ENCODE peak calls at places on chromosomes 13 and 19, in four cellular contexts. One of them, this sample, is unnamed.

GRCh38 chr19:41528106-41528505 is 47.9 kb upstream of the CEACAM21 start:
- DNase-seq in K562: no peak
- DNase-seq in GM12878: no peak
- DNase-seq in HL-60: no peak
- DNase-seq in this sample: no peak

GRCh38 chr13:38685974-38686571 is 804 bp upstream of the FREM2 start:
- DNase-seq in K562: no peak
- DNase-seq in HL-60: no peak
- DNase-seq in GM12878: no peak
- DNase-seq in this sample: no peak

GRCh38 chr13:97904059-97904458 is 49.4 kb upstream of the IPO5 start:
- DNase-seq in K562: no peak
- DNase-seq in HL-60: no peak
- DNase-seq in GM12878: no peak
- DNase-seq in this sample: no peak

GRCh38 chr13:35025314-35025713 is 83.2 kb downstream of the NBEA start:
- DNase-seq in K562: no peak
- DNase-seq in GM12878: no peak
- DNase-seq in HL-60: no peak
- DNase-seq in this sample: no peak

GRCh38 chr19:28838909-28839308 is 374.0 kb downstream of the UQCRFS1 start:
- DNase-seq in HL-60: no peak
- DNase-seq in GM12878: no peak
- DNase-seq in K562: no peak
- DNase-seq in this sample: no peak

GRCh38 chr13:50082426-50083283 is 67.4 kb downstream of the KCNRG start:
- DNase-seq in GM12878: peak
- DNase-seq in HL-60: peak
- DNase-seq in K562: peak
- DNase-seq in this sample: peak

GRCh38 chr13:74575729-74576125 is 441.5 kb upstream of the KLF12 start:
- DNase-seq in GM12878: no peak
- DNase-seq in HL-60: no peak
- DNase-seq in K562: peak
- DNase-seq in this sample: no peak

GRCh38 chr19:34316741-34317241 is 48.2 kb upstream of the GPI start:
- DNase-seq in K562: peak
- DNase-seq in HL-60: no peak
- DNase-seq in GM12878: no peak
- DNase-seq in this sample: no peak

GRCh38 chr19:55231391-55232283 is 3.1 kb upstream of the TMEM86B start:
- DNase-seq in GM12878: no peak
- DNase-seq in HL-60: no peak
- DNase-seq in K562: no peak
- DNase-seq in this sample: no peak

GRCh38 chr13:110925023-110925608 is 10.2 kb upstream of the ANKRD10 start:
- DNase-seq in HL-60: no peak
- DNase-seq in GM12878: no peak
- DNase-seq in K562: no peak
- DNase-seq in this sample: no peak

GRCh38 chr19:8638078-8638619 is 7.7 kb downstream of the NFILZ start:
- DNase-seq in GM12878: no peak
- DNase-seq in HL-60: peak
- DNase-seq in K562: no peak
- DNase-seq in this sample: no peak

GRCh38 chr13:83248751-83249150 is 633.5 kb downstream of the SLITRK1 start:
- DNase-seq in GM12878: no peak
- DNase-seq in HL-60: no peak
- DNase-seq in K562: no peak
- DNase-seq in this sample: no peak

GRCh38 chr13:41670873-41671443 is 213.6 kb downstream of the RGCC start:
- DNase-seq in K562: no peak
- DNase-seq in GM12878: no peak
- DNase-seq in HL-60: no peak
- DNase-seq in this sample: no peak

GRCh38 chr19:1214299-1214861 is 8.8 kb downstream of the STK11 start:
- DNase-seq in HL-60: no peak
- DNase-seq in K562: no peak
- DNase-seq in GM12878: no peak
- DNase-seq in this sample: no peak

GRCh38 chr13:110913322-110913721 is 1.5 kb downstream of the ANKRD10 start:
- DNase-seq in K562: no peak
- DNase-seq in HL-60: no peak
- DNase-seq in GM12878: no peak
- DNase-seq in this sample: no peak

GRCh38 chr13:38979891-38980627 is 10.6 kb downstream of the STOML3 start:
- DNase-seq in GM12878: no peak
- DNase-seq in HL-60: no peak
- DNase-seq in K562: no peak
- DNase-seq in this sample: no peak

GRCh38 chr19:246551-246950 is 44.7 kb downstream of the PLPP2 start:
- DNase-seq in HL-60: no peak
- DNase-seq in GM12878: no peak
- DNase-seq in K562: no peak
- DNase-seq in this sample: no peak

GRCh38 chr13:43520331-43520730 is 266.4 kb downstream of the ENOX1 start:
- DNase-seq in GM12878: no peak
- DNase-seq in K562: no peak
- DNase-seq in HL-60: no peak
- DNase-seq in this sample: no peak

GRCh38 chr19:35436477-35437141 is 11.4 kb upstream of the FFAR2 start:
- DNase-seq in HL-60: peak
- DNase-seq in K562: no peak
- DNase-seq in GM12878: no peak
- DNase-seq in this sample: no peak

GRCh38 chr13:112781881-112782361 is 92.1 kb downstream of the ATP11A start:
- DNase-seq in HL-60: no peak
- DNase-seq in K562: no peak
- DNase-seq in GM12878: no peak
- DNase-seq in this sample: no peak

GRCh38 chr13:48318014-48318713 is 14.6 kb downstream of the RB1 start:
- DNase-seq in HL-60: no peak
- DNase-seq in K562: no peak
- DNase-seq in GM12878: no peak
- DNase-seq in this sample: no peak

GRCh38 chr13:94712812-94713555 is 639 bp upstream of the SOX21 start:
- DNase-seq in HL-60: no peak
- DNase-seq in GM12878: no peak
- DNase-seq in K562: no peak
- DNase-seq in this sample: no peak

GRCh38 chr19:29188704-29189375 is 24.1 kb downstream of the UQCRFS1 start:
- DNase-seq in HL-60: no peak
- DNase-seq in K562: no peak
- DNase-seq in GM12878: no peak
- DNase-seq in this sample: no peak

GRCh38 chr19:2127758-2128157 is 23.6 kb downstream of the AP3D1 start:
- DNase-seq in K562: no peak
- DNase-seq in GM12878: no peak
- DNase-seq in HL-60: no peak
- DNase-seq in this sample: no peak

GRCh38 chr19:55597493-55597892 is 1.8 kb downstream of the FIZ1 start:
- DNase-seq in K562: no peak
- DNase-seq in HL-60: no peak
- DNase-seq in GM12878: no peak
- DNase-seq in this sample: no peak

GRCh38 chr13:76836311-76836710 is 49.9 kb downstream of the KCTD12 start:
- DNase-seq in GM12878: no peak
- DNase-seq in HL-60: no peak
- DNase-seq in K562: no peak
- DNase-seq in this sample: no peak

GRCh38 chr13:27131202-27131623 is 40.4 kb downstream of the USP12 start:
- DNase-seq in HL-60: no peak
- DNase-seq in K562: peak
- DNase-seq in GM12878: peak
- DNase-seq in this sample: peak
- TF ChIP-seq SPI1 in HL-60: no peak
- TF ChIP-seq SPI1 in K562: no peak
- TF ChIP-seq SPI1 in GM12878: no peak
- TF ChIP-seq SPI1 in this sample: no peak

GRCh38 chr19:50008532-50008931 is 16.6 kb downstream of the VRK3 start:
- DNase-seq in HL-60: no peak
- DNase-seq in K562: peak
- DNase-seq in GM12878: no peak
- DNase-seq in this sample: no peak
- TF ChIP-seq SPI1 in HL-60: no peak
- TF ChIP-seq SPI1 in K562: no peak
- TF ChIP-seq SPI1 in GM12878: no peak
- TF ChIP-seq SPI1 in this sample: no peak

GRCh38 chr19:32498641-32499200 is 82.3 kb upstream of the PDCD5 start:
- DNase-seq in K562: no peak
- DNase-seq in HL-60: no peak
- DNase-seq in GM12878: no peak
- DNase-seq in this sample: no peak
- TF ChIP-seq SPI1 in K562: no peak
- TF ChIP-seq SPI1 in HL-60: no peak
- TF ChIP-seq SPI1 in GM12878: no peak
- TF ChIP-seq SPI1 in this sample: no peak

GRCh38 chr13:114049026-114049425 is 75.2 kb upstream of the C13orf46 start:
- DNase-seq in GM12878: no peak
- DNase-seq in HL-60: no peak
- DNase-seq in K562: no peak
- DNase-seq in this sample: peak

GRCh38 chr13:114047358-114047881 is 73.5 kb upstream of the C13orf46 start:
- DNase-seq in K562: peak
- DNase-seq in HL-60: no peak
- DNase-seq in GM12878: peak
- DNase-seq in this sample: no peak

GRCh38 chr13:114049626-114050101 is 75.8 kb upstream of the C13orf46 start:
- DNase-seq in GM12878: no peak
- DNase-seq in K562: no peak
- DNase-seq in HL-60: no peak
- DNase-seq in this sample: no peak

GRCh38 chr13:114046447-114046846 is 72.6 kb upstream of the C13orf46 start:
- DNase-seq in HL-60: no peak
- DNase-seq in GM12878: no peak
- DNase-seq in K562: no peak
- DNase-seq in this sample: no peak

GRCh38 chr13:114048463-114048862 is 74.6 kb upstream of the C13orf46 start:
- DNase-seq in GM12878: no peak
- DNase-seq in K562: no peak
- DNase-seq in HL-60: no peak
- DNase-seq in this sample: no peak
- TF ChIP-seq SPI1 in GM12878: no peak
- TF ChIP-seq SPI1 in K562: no peak
- TF ChIP-seq SPI1 in HL-60: no peak
- TF ChIP-seq SPI1 in this sample: no peak

DNA sequence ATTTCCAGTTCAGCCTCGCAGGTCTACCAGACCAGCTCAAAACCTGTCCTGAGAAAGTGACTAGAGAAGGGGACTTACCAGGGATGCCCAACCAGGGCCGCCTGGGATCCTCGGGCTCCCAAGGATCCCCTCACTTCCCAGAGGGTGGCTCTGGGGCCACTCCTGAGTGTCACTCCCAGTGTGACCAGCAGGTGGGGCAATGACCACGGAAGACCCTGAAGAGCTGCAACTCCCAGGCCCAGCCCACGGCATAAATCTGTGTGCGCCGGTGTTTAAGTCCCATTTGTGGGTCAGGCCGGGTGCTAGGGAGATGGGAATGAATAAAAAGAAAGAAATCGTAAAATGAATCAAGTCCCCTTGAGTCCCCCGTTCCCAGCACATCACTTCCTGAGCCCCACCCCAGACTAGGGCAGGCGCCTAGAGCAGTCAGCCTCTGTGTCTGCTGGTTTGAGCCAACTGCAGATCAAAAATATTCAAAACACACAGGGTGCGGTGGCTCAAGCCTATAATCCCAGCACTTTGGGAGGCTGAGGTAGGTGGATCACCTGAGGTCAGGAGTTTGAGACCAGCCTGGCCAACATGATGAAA is 10.7 kb downstream of the PTGIR start:
- DNase-seq in GM12878: no peak
- DNase-seq in HL-60: no peak
- DNase-seq in K562: peak
- DNase-seq in this sample: peak
- TF ChIP-seq SPI1 in GM12878: no peak
- TF ChIP-seq SPI1 in HL-60: no peak
- TF ChIP-seq SPI1 in K562: no peak
- TF ChIP-seq SPI1 in this sample: no peak

GRCh38 chr19:11480081-11480926 is 542 bp downstream of the ELAVL3 start:
- DNase-seq in HL-60: no peak
- DNase-seq in GM12878: no peak
- DNase-seq in K562: no peak
- DNase-seq in this sample: no peak
- TF ChIP-seq SPI1 in HL-60: no peak
- TF ChIP-seq SPI1 in GM12878: no peak
- TF ChIP-seq SPI1 in K562: no peak
- TF ChIP-seq SPI1 in this sample: no peak

This sample was measured in GM12891.